ENCODE peak calls at places on chromosomes 16 and 17, in eight cellular contexts. W is colonic mucosa, V is activated B cell treated with CpG ODN at 0.5 μM for 24 hours, Y is endothelial cell, N is cardiac muscle cell, X is endodermal cell, S is fibroblast of lung, D is heart left ventricle. J is an unnamed sample.

GRCh38 chr16:68776821-68777485 is 39.9 kb downstream of the CDH1 start:
- DNase-seq in S (no peak), D (no peak), X (no peak), W (no peak), V (no peak), N (no peak), Y (no peak), J (no peak)

GRCh38 chr17:153851-154250 is 16.5 kb downstream of the SCGB1C2 start:
- DNase-seq in S (no peak), W (no peak), X (no peak), Y (no peak), D (no peak), V (no peak), N (no peak), J (no peak)

GRCh38 chr16:67526149-67526732 is 2.4 kb upstream of the RIPOR1 start:
- DNase-seq in D (no peak), X (no peak), V (no peak), N (no peak), Y (no peak), S (no peak), W (no peak), J (no peak)

GRCh38 chr17:78358538-78359215 is 1.2 kb downstream of the SOCS3 start:
- DNase-seq in W (peak), N (peak), Y (no peak), S (peak), D (no peak), V (peak), X (peak), J (no peak)

GRCh38 chr17:44552361-44552760 is 4.9 kb upstream of the FZD2 start:
- DNase-seq in X (no peak), Y (no peak), D (no peak), V (no peak), S (peak), N (no peak), W (no peak), J (no peak)

GRCh38 chr17:1399679-1400512 is at the start of gene YWHAE:
- DNase-seq in V (peak), N (peak), D (peak), Y (peak), S (peak), W (peak), X (peak), J (peak)

GRCh38 chr16:88363239-88363891 is 19.4 kb upstream of the ZNF469 start:
- DNase-seq in N (no peak), X (no peak), D (no peak), V (no peak), S (no peak), W (no peak), Y (no peak), J (no peak)

GRCh38 chr17:44137891-44138709 is 3.6 kb upstream of the HROB start:
- DNase-seq in S (peak), X (peak), W (peak), D (peak), N (peak), Y (no peak), V (no peak), J (peak)

GRCh38 chr17:6047966-6048365 is 22.2 kb upstream of the WSCD1 start:
- DNase-seq in V (no peak), Y (no peak), S (no peak), N (no peak), X (no peak), W (no peak), D (no peak), J (no peak)

GRCh38 chr16:49078104-49078503 is 203.5 kb downstream of the CBLN1 start:
- DNase-seq in W (no peak), Y (no peak), X (no peak), V (no peak), D (no peak), S (no peak), N (no peak), J (no peak)

GRCh38 chr16:66069576-66069975 is 296.9 kb upstream of the CDH5 start:
- DNase-seq in S (peak), D (no peak), Y (no peak), X (no peak), W (no peak), N (no peak), V (no peak), J (no peak)

GRCh38 chr17:43860077-43860725 is 13.2 kb downstream of the CD300LG start:
- DNase-seq in D (no peak), X (no peak), W (no peak), Y (no peak), V (no peak), S (peak), N (no peak), J (no peak)

GRCh38 chr17:77189148-77189547 is 48.4 kb downstream of the SEC14L1 start:
- DNase-seq in V (no peak), S (no peak), W (no peak), X (no peak), Y (no peak), D (no peak), N (no peak), J (no peak)

GRCh38 chr17:19011581-19011980 is 7.0 kb upstream of the FAM83G start:
- DNase-seq in N (no peak), W (no peak), X (no peak), V (no peak), D (peak), Y (no peak), S (no peak), J (no peak)

GRCh38 chr16:58836427-58836826 is 102.3 kb upstream of the GOT2 start:
- DNase-seq in W (no peak), D (no peak), X (no peak), V (no peak), Y (no peak), N (no peak), S (no peak), J (no peak)

GRCh38 chr16:55656695-55657092 is 906 bp downstream of the SLC6A2 start:
- DNase-seq in W (no peak), V (no peak), X (no peak), D (no peak), Y (peak), N (no peak), S (no peak), J (no peak)

GRCh38 chr16:22030087-22030812 is 22.3 kb downstream of the MOSMO start:
- DNase-seq in D (no peak), W (no peak), N (no peak), V (no peak), S (no peak), Y (no peak), X (no peak), J (no peak)

GRCh38 chr17:82887255-82888164 is 47.7 kb upstream of the ZNF750 start:
- DNase-seq in V (no peak), W (no peak), X (no peak), N (no peak), S (peak), D (peak), Y (no peak), J (no peak)

GRCh38 chr17:72118588-72119279 is 2.1 kb upstream of the SOX9 start:
- DNase-seq in X (peak), N (peak), S (peak), W (peak), Y (peak), D (no peak), V (no peak), J (no peak)

GRCh38 chr17:39450847-39451581 is at the start of gene MED1:
- DNase-seq in D (peak), V (peak), N (peak), X (peak), S (peak), W (peak), Y (peak), J (peak)

GRCh38 chr17:31499771-31500554 is 108.5 kb downstream of the RAB11FIP4 start:
- DNase-seq in W (no peak), Y (no peak), N (no peak), S (peak), X (peak), D (peak), V (no peak), J (no peak)

GRCh38 chr16:55285586-55285985 is 38.4 kb upstream of the IRX6 start:
- DNase-seq in N (no peak), S (no peak), W (no peak), Y (no peak), D (no peak), X (no peak), V (no peak), J (no peak)

GRCh38 chr16:79971237-79971572 is 370.7 kb upstream of the MAF start:
- DNase-seq in Y (no peak), N (no peak), V (no peak), S (no peak), W (no peak), X (no peak), D (no peak), J (no peak)

GRCh38 chr17:45812102-45812501 is 28.0 kb downstream of the CRHR1 start:
- DNase-seq in N (no peak), W (no peak), V (no peak), S (peak), Y (no peak), D (no peak), X (no peak), J (no peak)

GRCh38 chr17:73311781-73312641 is at the start of gene CDC42EP4:
- DNase-seq in S (peak), X (peak), Y (peak), W (peak), N (peak), D (peak), V (peak), J (peak)

GRCh38 chr16:68936729-68937631 is 93.6 kb downstream of the TANGO6 start:
- DNase-seq in D (no peak), Y (no peak), V (no peak), X (no peak), W (no peak), S (peak), N (no peak), J (peak)

GRCh38 chr16:3487521-3488410 is 7.5 kb downstream of the C16orf90 start:
- DNase-seq in Y (no peak), W (no peak), X (peak), V (no peak), N (no peak), S (no peak), D (peak), J (no peak)

GRCh38 chr17:48262982-48263586 is 155.5 kb downstream of the SNX11 start:
- DNase-seq in D (no peak), X (no peak), V (no peak), W (no peak), N (peak), S (peak), Y (no peak), J (no peak)

GRCh38 chr16:64144612-64145011 is 977.3 kb downstream of the CDH11 start:
- DNase-seq in Y (no peak), V (no peak), S (no peak), D (no peak), W (no peak), N (no peak), X (no peak), J (no peak)

GRCh38 chr16:991759-992158 is 10.2 kb downstream of the SOX8 start:
- DNase-seq in Y (no peak), D (no peak), W (no peak), N (no peak), V (no peak), S (no peak), X (no peak), J (no peak)
- TF ChIP-seq CTCF in Y (no peak), D (no peak), W (no peak), N (no peak), V (no peak), S (no peak), X (no peak), J (no peak)

GRCh38 chr16:10879681-10880589 is 2.9 kb downstream of the CIITA start:
- DNase-seq in W (no peak), D (no peak), X (no peak), V (no peak), S (no peak), Y (no peak), N (no peak), J (no peak)
- TF ChIP-seq CTCF in W (no peak), D (no peak), X (no peak), V (no peak), S (no peak), Y (no peak), N (no peak), J (no peak)

GRCh38 chr17:64318068-64318467 is 55.0 kb upstream of the TEX2 start:
- DNase-seq in N (no peak), D (no peak), S (no peak), W (no peak), Y (no peak), X (no peak), V (no peak), J (no peak)
- TF ChIP-seq CTCF in N (no peak), D (no peak), S (no peak), W (no peak), Y (no peak), X (no peak), V (no peak), J (no peak)

DNA sequence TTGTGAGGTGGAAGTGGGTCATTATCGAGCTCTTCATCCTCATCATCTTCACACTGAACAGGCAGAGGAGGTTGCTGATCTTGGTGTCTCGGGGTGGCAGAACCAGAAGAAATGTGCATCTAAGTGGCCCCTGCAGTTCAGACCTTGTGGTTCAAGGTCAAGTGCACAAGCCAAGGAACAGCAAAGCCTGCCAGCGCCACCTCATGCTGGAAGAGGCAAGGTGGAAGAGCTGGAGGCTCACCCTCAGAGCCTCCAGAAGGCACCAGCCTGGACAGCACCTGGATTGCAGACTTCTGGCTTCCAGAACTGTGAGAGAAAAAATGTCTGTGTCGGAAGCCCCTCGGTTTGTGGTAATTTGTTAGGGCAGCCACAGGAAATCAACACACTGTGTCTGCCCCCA is 32.7 kb downstream of the IFT140 start:
- DNase-seq in V (no peak), Y (no peak), S (no peak), N (no peak), W (no peak), X (no peak), D (no peak), J (no peak)
- TF ChIP-seq CTCF in V (no peak), Y (no peak), S (no peak), N (no peak), W (no peak), X (no peak), D (no peak), J (no peak)

DNA sequence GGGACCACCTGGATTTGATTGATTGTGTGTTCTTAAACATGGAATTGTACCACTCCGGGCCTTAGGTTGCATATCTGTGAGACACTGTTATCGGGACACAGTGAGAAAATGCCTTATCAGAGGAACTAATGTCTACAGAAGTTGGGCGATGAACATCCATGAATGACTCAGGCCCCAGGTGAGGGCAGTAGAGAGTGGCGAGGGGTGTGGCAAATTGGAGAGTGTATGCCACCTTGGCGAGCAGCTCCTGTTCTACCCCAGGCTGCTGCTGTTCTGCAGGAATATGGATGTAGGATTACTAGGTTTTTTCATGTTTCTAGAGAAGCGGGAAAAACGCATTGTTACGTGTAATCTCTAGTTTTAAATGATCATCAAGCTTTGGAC is 38.8 kb downstream of the CLEC16A start:
- DNase-seq in X (no peak), W (peak), D (no peak), V (no peak), S (no peak), Y (no peak), N (no peak), J (no peak)
- TF ChIP-seq CTCF in X (peak), W (peak), D (no peak), V (no peak), S (no peak), Y (no peak), N (no peak), J (no peak)

DNA sequence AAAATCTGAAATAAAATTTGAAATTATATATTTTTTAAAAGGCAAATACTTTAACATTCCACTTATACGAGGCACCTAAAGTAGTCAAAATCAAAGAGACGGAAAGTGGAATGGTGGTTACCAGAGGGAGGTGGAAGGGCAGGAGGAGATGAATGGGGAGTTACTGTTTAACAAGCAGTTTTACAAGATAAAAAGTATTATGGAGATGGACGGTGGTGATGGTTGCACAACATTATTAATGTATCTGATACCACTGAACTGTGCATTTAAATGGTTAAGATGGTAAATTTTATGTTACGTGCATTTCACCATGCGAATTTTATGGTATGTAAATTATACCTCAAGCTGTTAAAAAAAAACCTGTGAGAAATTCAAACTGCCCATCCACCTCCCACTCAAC is 5.4 kb downstream of the CMC2 start:
- DNase-seq in S (no peak), X (no peak), D (no peak), Y (no peak), W (no peak), V (no peak), N (no peak), J (no peak)
- TF ChIP-seq CTCF in S (no peak), X (no peak), D (no peak), Y (no peak), W (no peak), V (no peak), N (no peak), J (no peak)

GRCh38 chr17:53119773-53120172 is 703.0 kb upstream of the KIF2B start:
- DNase-seq in V (no peak), X (no peak), Y (no peak), D (no peak), S (no peak), N (no peak), W (no peak), J (no peak)
- TF ChIP-seq CTCF in V (no peak), X (no peak), Y (no peak), D (no peak), S (no peak), N (no peak), W (no peak), J (no peak)

GRCh38 chr17:29295420-29295819 is 1.5 kb upstream of the NUFIP2 start:
- DNase-seq in N (no peak), V (no peak), X (no peak), S (no peak), D (no peak), Y (no peak), W (no peak), J (no peak)

GRCh38 chr17:29292992-29293889 is 707 bp downstream of the NUFIP2 start:
- DNase-seq in S (peak), W (peak), N (peak), X (peak), Y (peak), D (peak), V (peak), J (peak)

GRCh38 chr17:29292071-29292991 is 1.6 kb downstream of the NUFIP2 start:
- DNase-seq in V (no peak), W (peak), N (peak), Y (peak), S (peak), X (peak), D (peak), J (peak)

GRCh38 chr17:29294580-29294900 is 592 bp upstream of the NUFIP2 start:
- DNase-seq in S (no peak), V (no peak), X (no peak), Y (no peak), W (no peak), N (no peak), D (no peak), J (no peak)

DNA sequence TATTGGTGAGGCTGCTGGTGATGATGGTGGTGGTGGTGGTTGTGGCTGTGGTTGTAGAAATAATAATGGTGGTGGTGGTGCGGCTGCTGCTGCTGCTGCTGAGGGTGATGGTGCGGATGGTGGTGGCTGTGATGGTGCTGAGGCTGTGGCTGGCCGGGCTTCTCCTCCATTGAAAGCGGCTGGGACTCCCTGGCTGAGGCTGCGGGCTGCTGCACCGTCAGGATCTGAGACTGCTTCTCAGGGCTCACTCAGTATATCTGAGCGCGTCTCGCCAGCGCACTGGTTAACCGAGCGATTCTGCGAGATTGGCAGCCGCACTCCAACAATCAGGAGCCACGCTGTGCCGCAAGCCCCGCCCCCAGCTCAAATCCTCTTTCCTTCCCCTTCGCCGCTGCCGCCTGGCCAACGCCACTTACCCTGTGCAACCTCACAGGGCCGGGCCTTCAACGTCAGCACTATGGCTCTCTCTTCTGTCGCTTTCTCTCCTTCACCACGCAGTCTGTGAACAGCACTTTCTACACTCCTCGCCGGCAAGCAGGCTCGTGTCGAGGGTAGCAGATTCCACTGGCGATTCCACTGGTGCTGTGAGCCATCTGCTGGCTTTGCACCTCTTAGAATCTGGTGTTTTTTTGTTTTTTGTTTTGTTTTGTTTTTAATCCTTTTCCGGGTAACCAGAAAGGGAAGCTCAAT is at the start of gene NUFIP2:
- DNase-seq in W (peak), V (peak), N (peak), Y (peak), X (peak), D (peak), S (peak), J (peak)
- TF ChIP-seq CTCF in W (no peak), V (no peak), N (no peak), Y (no peak), X (no peak), D (no peak), S (no peak), J (peak)

GRCh38 chr17:56034120-56034757 is 119.0 kb upstream of the ANKFN1 start:
- DNase-seq in Y (no peak), S (peak), V (no peak), N (no peak), X (no peak), D (no peak), W (no peak), J (no peak)

GRCh38 chr17:56028837-56029236 is 124.4 kb upstream of the ANKFN1 start:
- DNase-seq in N (no peak), W (no peak), V (no peak), D (no peak), X (no peak), Y (no peak), S (no peak), J (no peak)

GRCh38 chr17:56026894-56027293 is 126.4 kb upstream of the ANKFN1 start:
- DNase-seq in N (no peak), Y (no peak), S (no peak), D (no peak), W (no peak), V (no peak), X (no peak), J (no peak)

GRCh38 chr17:56031636-56032035 is 121.6 kb upstream of the ANKFN1 start:
- DNase-seq in V (no peak), S (no peak), D (no peak), N (no peak), W (no peak), Y (no peak), X (no peak), J (no peak)

DNA sequence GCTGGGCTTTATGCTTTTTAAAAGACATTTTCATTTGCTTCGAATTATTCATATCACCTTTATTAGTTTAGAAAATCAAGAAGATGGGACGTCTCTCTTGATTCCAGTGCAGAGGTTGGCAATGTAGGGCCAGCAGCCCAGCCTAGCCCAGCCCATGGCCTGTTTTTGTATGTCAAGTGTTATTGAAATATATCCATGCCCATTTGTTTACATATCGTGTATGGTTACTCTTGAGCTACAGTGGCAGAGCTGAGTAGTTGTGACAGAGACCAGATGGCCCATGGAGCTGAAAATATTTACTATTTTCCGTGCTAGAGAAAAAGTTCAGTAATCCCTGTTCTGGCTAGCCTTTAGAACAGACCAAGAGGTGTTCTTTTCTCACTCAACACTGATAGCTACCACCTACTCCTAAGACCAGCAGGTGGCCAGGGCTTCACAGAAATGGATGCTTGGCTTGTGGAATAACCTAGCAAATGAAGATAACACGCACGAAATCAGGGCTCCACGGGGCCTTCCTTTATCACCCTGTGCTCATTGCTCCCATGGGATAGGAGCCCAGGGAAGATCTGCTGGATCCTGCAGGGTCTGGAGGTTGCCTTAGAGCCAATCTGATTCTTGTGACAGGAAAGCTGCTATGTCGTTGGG is 123.2 kb upstream of the ANKFN1 start:
- DNase-seq in Y (no peak), X (peak), W (no peak), N (peak), S (no peak), D (no peak), V (no peak), J (no peak)
- TF ChIP-seq CTCF in Y (no peak), X (peak), W (no peak), N (no peak), S (no peak), D (no peak), V (no peak), J (no peak)

J was measured in osteocyte.